ENCODE peak calls at places on chromosome 6, in seven cellular contexts. I is HepG2, H is esophagus muscularis mucosa, G is breast epithelium, N is sigmoid colon, Q is GM23338, D is prostate gland. O is an unnamed sample.

GRCh38 chr6:134636221-134636830 is 313.6 kb downstream of the ALDH8A1 start:
- DNase-seq in G (no peak), Q (no peak), D (no peak), H (no peak), N (no peak), I (no peak), O (no peak)

GRCh38 chr6:19303381-19303780 is 533.8 kb upstream of the ID4 start:
- DNase-seq in N (no peak), Q (no peak), I (no peak), H (no peak), G (no peak), D (peak; percentile 53), O (no peak)

GRCh38 chr6:54718541-54719023 is 128.0 kb upstream of the FAM83B start:
- DNase-seq in N (no peak), D (peak; percentile 19), Q (no peak), G (no peak), H (no peak), I (no peak), O (no peak)

GRCh38 chr6:74447013-74447412 is 751.0 kb downstream of the CD109 start:
- DNase-seq in I (no peak), H (no peak), G (no peak), Q (no peak), D (no peak), N (no peak), O (no peak)

GRCh38 chr6:115487331-115487730 is 573.4 kb downstream of the FRK start:
- DNase-seq in Q (no peak), H (no peak), G (no peak), N (no peak), I (no peak), D (no peak), O (no peak)

GRCh38 chr6:167691566-167692312 is 135.0 kb upstream of the AFDN start:
- DNase-seq in N (peak; percentile 17), I (no peak), H (no peak), Q (no peak), G (no peak), D (no peak), O (no peak)

GRCh38 chr6:137046871-137047412 is 2.2 kb upstream of the IL20RA start:
- DNase-seq in Q (no peak), N (no peak), D (peak; percentile 33), H (no peak), G (no peak), I (no peak), O (no peak)

GRCh38 chr6:101722991-101723579 is 329.6 kb downstream of the GRIK2 start:
- DNase-seq in D (no peak), I (no peak), H (no peak), N (no peak), Q (no peak), G (no peak), O (no peak)

GRCh38 chr6:139250296-139251274 is 41.2 kb downstream of the TXLNB start:
- DNase-seq in I (peak; percentile 58), H (no peak), N (no peak), G (no peak), D (no peak), Q (peak; percentile 85), O (no peak)

GRCh38 chr6:113489946-113490345 is 367.2 kb upstream of the MARCKS start:
- DNase-seq in N (no peak), H (no peak), G (no peak), D (no peak), I (no peak), Q (no peak), O (no peak)

GRCh38 chr6:105178110-105178509 is 1.7 kb downstream of the POPDC3 start:
- DNase-seq in N (no peak), I (no peak), G (no peak), D (no peak), Q (no peak), H (no peak), O (no peak)

GRCh38 chr6:116101298-116101718 is 655 bp downstream of the NT5DC1 start:
- DNase-seq in D (peak; percentile 80), I (no peak), Q (no peak), H (no peak), G (no peak), N (no peak), O (no peak)

GRCh38 chr6:48098923-48099322 is 12.1 kb downstream of the PTCHD4 start:
- DNase-seq in N (no peak), D (no peak), G (no peak), I (no peak), Q (no peak), H (no peak), O (no peak)

GRCh38 chr6:884570-884969 is 191.6 kb upstream of the EXOC2 start:
- DNase-seq in G (no peak), H (no peak), Q (no peak), D (no peak), N (no peak), I (no peak), O (no peak)

GRCh38 chr6:143449731-143450452 is 603 bp downstream of the ADAT2 start:
- DNase-seq in I (peak; percentile 54), H (no peak), Q (peak; percentile 24), N (no peak), G (no peak), D (peak; percentile 17), O (no peak)
- H3K4me1 ChIP-seq in I (peaks cover 36% of the 10 kb centered on the region), H (peaks cover 39% of the 10 kb centered on the region), Q (peaks cover 6% of the 10 kb centered on the region), N (no peaks in the 10 kb centered on the region), G (peaks cover 7% of the 10 kb centered on the region), D (peaks cover 3% of the 10 kb centered on the region), O (peaks cover 26% of the 10 kb centered on the region)

GRCh38 chr6:41843178-41843577 is 52.0 kb downstream of the USP49 start:
- DNase-seq in Q (no peak), I (no peak), N (no peak), G (no peak), D (no peak), H (no peak), O (no peak)

GRCh38 chr6:41846666-41847237 is 48.4 kb downstream of the USP49 start:
- DNase-seq in H (no peak), D (peak; percentile 87), G (peak; percentile 70), N (peak; percentile 69), I (peak; percentile 93), Q (peak; percentile 81), O (no peak)
- H3K4me3 ChIP-seq in H (no peak overlapping the region), D (no peak overlapping the region), G (no peak overlapping the region), N (no peak overlapping the region), I (no peak overlapping the region), Q (no peak overlapping the region), O (no peak overlapping the region)

GRCh38 chr6:16972535-16972934 is 129.3 kb upstream of the STMND1 start:
- DNase-seq in H (no peak), D (no peak), Q (no peak), G (no peak), I (no peak), N (no peak), O (no peak)

GRCh38 chr6:16974729-16975359 is 127.0 kb upstream of the STMND1 start:
- DNase-seq in H (no peak), G (no peak), I (no peak), D (no peak), Q (no peak), N (no peak), O (no peak)

GRCh38 chr6:16973071-16973470 is 128.8 kb upstream of the STMND1 start:
- DNase-seq in Q (no peak), H (no peak), N (no peak), D (no peak), G (no peak), I (no peak), O (no peak)

GRCh38 chr6:16973545-16974386 is 128.1 kb upstream of the STMND1 start:
- DNase-seq in Q (no peak), H (no peak), G (no peak), D (no peak), I (no peak), N (no peak), O (no peak)

GRCh38 chr6:16974387-16974673 is 127.5 kb upstream of the STMND1 start:
- DNase-seq in N (no peak), Q (no peak), G (no peak), H (no peak), D (no peak), I (no peak), O (no peak)
- TF ChIP-seq POLR2AphosphoS5 in N (no peak), Q (no peak), G (no peak), H (no peak), D (no peak), I (no peak), O (no peak)

GRCh38 chr6:52576392-52577021 is 353 bp downstream of the TRAM2 start:
- DNase-seq in G (peak; percentile 30), N (peak; percentile 86), H (no peak), I (peak; percentile 84), Q (peak; percentile 80), D (no peak), O (no peak)
- H3K4me1 ChIP-seq in G (peaks cover 6% of the 10 kb centered on the region), N (no peaks in the 10 kb centered on the region), H (peaks cover 59% of the 10 kb centered on the region), I (peaks cover 61% of the 10 kb centered on the region), Q (peaks cover 47% of the 10 kb centered on the region), D (no peaks in the 10 kb centered on the region), O (peaks cover 48% of the 10 kb centered on the region)

DNA sequence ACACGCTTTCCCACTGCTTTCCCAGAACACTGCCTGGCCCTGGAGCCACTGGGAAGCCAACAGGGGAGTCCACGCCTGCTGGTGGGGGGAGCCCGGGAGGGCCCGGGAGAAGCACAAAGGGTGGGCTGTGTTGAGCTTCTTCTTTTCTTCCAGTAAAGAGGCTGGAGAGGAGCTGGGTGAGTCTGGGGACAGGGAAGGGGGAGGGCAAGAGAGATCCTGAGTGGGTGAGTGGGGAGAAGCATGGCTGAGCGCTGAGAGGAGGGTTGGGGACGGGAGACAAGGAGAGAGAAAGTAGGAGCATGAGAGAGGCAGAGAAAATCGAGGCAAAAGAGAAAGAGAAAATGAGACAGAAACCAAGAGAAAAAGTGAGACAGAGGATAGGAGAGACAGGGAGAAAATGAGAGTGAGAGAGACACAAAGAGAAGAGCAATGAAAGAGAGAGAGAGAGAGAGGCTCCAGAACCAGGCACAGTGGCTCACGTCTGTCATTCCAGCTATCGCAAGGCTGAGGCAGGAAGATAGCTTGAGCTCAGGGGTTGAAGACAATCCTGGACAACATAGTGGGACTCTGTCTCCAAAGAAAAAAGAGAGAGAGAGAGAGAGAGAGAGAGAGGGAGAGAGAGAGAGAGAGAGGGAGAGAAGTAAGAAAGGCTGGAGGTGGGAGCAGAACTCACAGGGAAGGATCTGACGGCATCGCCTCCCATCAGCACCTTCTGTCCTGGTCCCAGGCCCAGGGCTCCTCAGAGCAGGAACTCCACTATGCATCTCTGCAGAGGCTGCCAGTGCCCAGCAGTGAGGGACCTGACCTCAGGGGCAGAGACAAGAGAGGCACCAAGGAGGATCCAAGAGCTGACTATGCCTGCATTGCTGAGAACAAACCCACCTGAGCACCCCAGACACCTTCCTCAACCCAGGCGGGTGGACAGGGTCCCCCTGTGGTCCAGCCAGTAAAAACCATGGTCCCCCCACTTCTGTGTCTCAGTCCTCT is 2.0 kb downstream of the LST1 start:
- DNase-seq in I (no peak), D (no peak), N (no peak), G (no peak), H (no peak), Q (no peak), O (no peak)
- H3K4me3 ChIP-seq in I (no peak overlapping the region), D (no peak overlapping the region), N (no peak overlapping the region), G (no peak overlapping the region), H (no peak overlapping the region), Q (no peak overlapping the region), O (no peak overlapping the region)